ENCODE peak calls at places on chromosomes 6 and 20, in eight cellular contexts. W is neural progenitor cell; D is KG1; G is esophagus squamous epithelium; S is SJSA1; A is fibroblast of the aortic adventitia; M is mesendoderm; H is stimulated activated CD8-positive, alpha-beta memory T cell treated with anti-CD3 and anti-CD28 coated beads, Interleukin-4, amount 100 ng/mL, for 24 hours. N is an unnamed sample.
A peak's percentile ranks its signal among the peaks of the same experiment; 100 is the strongest.

GRCh38 chr6:98014791-98015201 is 731.8 kb upstream of the MMS22L start:
- DNase-seq in W (no peak), H (no peak), S (no peak), M (peak; percentile 3), G (no peak), D (no peak), A (no peak), N (no peak)

GRCh38 chr6:93412452-93412851 is 6.9 kb downstream of the EPHA7 start:
- DNase-seq in M (no peak), W (no peak), A (no peak), G (no peak), D (no peak), H (no peak), S (no peak), N (no peak)

GRCh38 chr6:26202811-26203583 is 115.8 kb downstream of the HFE start:
- DNase-seq in D (no peak), M (no peak), W (no peak), G (no peak), S (no peak), A (no peak), H (no peak), N (no peak)

GRCh38 chr6:156980948-156981347 is 203.8 kb downstream of the ARID1B start:
- DNase-seq in S (no peak), A (no peak), G (no peak), D (no peak), M (no peak), H (no peak), W (no peak), N (no peak)

GRCh38 chr6:3239110-3239830 is 11.8 kb upstream of the TUBB2B start:
- DNase-seq in D (no peak), G (no peak), M (peak; percentile 67), A (no peak), S (no peak), H (no peak), W (peak; percentile 57), N (no peak)

GRCh38 chr6:11662323-11662722 is 116.3 kb downstream of the ADTRP start:
- DNase-seq in A (no peak), M (no peak), W (no peak), H (no peak), G (no peak), D (no peak), S (no peak), N (no peak)

GRCh38 chr6:22072939-22073338 is 223.9 kb downstream of the PRL start:
- DNase-seq in W (no peak), D (peak; percentile 50), H (no peak), S (no peak), M (peak; percentile 24), G (no peak), A (peak; percentile 57), N (no peak)

GRCh38 chr6:53943410-53943809 is 148.6 kb downstream of the LRRC1 start:
- DNase-seq in H (no peak), G (no peak), D (no peak), A (no peak), M (no peak), S (no peak), W (no peak), N (no peak)

GRCh38 chr6:81166770-81167169 is 585.7 kb downstream of the TENT5A start:
- DNase-seq in A (peak; percentile 69), M (no peak), D (no peak), S (no peak), G (no peak), W (no peak), H (no peak), N (peak; percentile 5)

GRCh38 chr6:44072959-44073611 is 54.2 kb downstream of the MRPL14 start:
- DNase-seq in D (no peak), A (peak; percentile 73), S (peak; percentile 72), W (peak; percentile 97), M (peak; percentile 91), H (peak; percentile 54), G (no peak), N (peak; percentile 65)

GRCh38 chr6:44041461-44042260 is 85.6 kb downstream of the MRPL14 start:
- DNase-seq in H (no peak), M (peak; percentile 98), D (no peak), A (peak; percentile 97), G (no peak), W (no peak), S (peak; percentile 96), N (peak; percentile 95)

GRCh38 chr6:147699637-147700036 is 191.1 kb downstream of the SAMD5 start:
- DNase-seq in M (no peak), H (no peak), W (no peak), G (no peak), D (no peak), S (peak; percentile 54), A (peak; percentile 5), N (peak; percentile 88)

GRCh38 chr6:52664991-52665686 is 5.8 kb upstream of the TMEM14A start:
- DNase-seq in M (no peak), W (no peak), G (no peak), D (no peak), S (no peak), A (no peak), H (no peak), N (no peak)

GRCh38 chr6:147173140-147173539 is 31.1 kb upstream of the STXBP5 start:
- DNase-seq in H (no peak), G (no peak), S (no peak), W (no peak), A (no peak), D (no peak), M (no peak), N (no peak)

GRCh38 chr20:46206025-46206424 is 87.9 kb downstream of the CD40 start:
- DNase-seq in D (peak; percentile 31), H (no peak), A (peak; percentile 52), M (no peak), W (no peak), G (no peak), S (no peak), N (peak; percentile 33)

GRCh38 chr6:40410792-40411191 is 176.4 kb downstream of the LRFN2 start:
- DNase-seq in D (no peak), A (no peak), G (no peak), W (no peak), H (no peak), M (no peak), S (no peak), N (no peak)

GRCh38 chr20:4084096-4084495 is 68.7 kb upstream of the RNF24 start:
- DNase-seq in M (no peak), S (no peak), G (no peak), D (no peak), W (no peak), A (no peak), H (no peak), N (no peak)

GRCh38 chr6:20234136-20234535 is 21.9 kb upstream of the MBOAT1 start:
- DNase-seq in A (no peak), H (no peak), G (no peak), S (no peak), M (no peak), D (no peak), W (no peak), N (no peak)

GRCh38 chr6:7823552-7823951 is 87.0 kb downstream of the TXNDC5 start:
- DNase-seq in G (no peak), W (no peak), M (no peak), S (no peak), H (no peak), D (no peak), A (no peak), N (no peak)

GRCh38 chr6:89412071-89413005 is at the start of gene RRAGD:
- DNase-seq in W (peak; percentile 79), M (peak; percentile 63), G (no peak), S (no peak), H (peak; percentile 35), A (no peak), D (peak; percentile 48), N (peak; percentile 19)

GRCh38 chr20:33370296-33370695 is 31.0 kb downstream of the CDK5RAP1 start:
- DNase-seq in D (no peak), M (no peak), W (no peak), S (no peak), G (no peak), H (peak; percentile 11), A (no peak), N (peak; percentile 81)

GRCh38 chr6:104698979-104699378 is 160.7 kb downstream of the HACE1 start:
- DNase-seq in A (no peak), D (no peak), G (no peak), H (no peak), M (no peak), W (no peak), S (no peak), N (no peak)

GRCh38 chr6:1726341-1726763 is 116.6 kb downstream of the FOXC1 start:
- DNase-seq in G (no peak), M (peak; percentile 91), H (no peak), S (no peak), D (no peak), A (no peak), W (peak; percentile 80), N (no peak)

GRCh38 chr20:25020901-25021301 is 28.4 kb upstream of the APMAP start:
- DNase-seq in D (no peak), S (no peak), H (no peak), G (no peak), M (no peak), W (no peak), A (no peak), N (no peak)

GRCh38 chr20:43460172-43460829 is 2.6 kb downstream of the SRSF6 start:
- DNase-seq in D (no peak), H (no peak), G (no peak), W (no peak), S (no peak), A (no peak), M (no peak), N (no peak)

GRCh38 chr20:8388146-8388545 is 256.1 kb downstream of the PLCB1 start:
- DNase-seq in A (peak; percentile 77), H (no peak), M (no peak), S (peak; percentile 7), G (no peak), W (no peak), D (no peak), N (peak; percentile 68)

GRCh38 chr20:59055302-59055701 is 12.7 kb upstream of the PRELID3B start:
- DNase-seq in D (no peak), G (no peak), M (no peak), H (no peak), W (no peak), S (no peak), A (peak; percentile 46), N (no peak)

GRCh38 chr6:137764464-137764863 is 102.6 kb upstream of the TNFAIP3 start:
- DNase-seq in D (no peak), M (no peak), W (no peak), A (peak; percentile 90), H (no peak), S (no peak), G (no peak), N (peak; percentile 79)

GRCh38 chr6:115551510-115551909 is 509.2 kb downstream of the FRK start:
- DNase-seq in S (no peak), A (no peak), H (no peak), D (no peak), W (no peak), M (peak; percentile 2), G (no peak), N (no peak)